ENCODE peak calls at places on chromosome 5, in ten cellular contexts. B is COLO829, I is mesendoderm, K is BJ, M is frontal cortex, A is NCI-H345, L is NAMALWA, H is fibroblast of the conjunctiva, F is hepatic stellate cell, U is nephron progenitor cell. T is an unnamed sample.

GRCh38 chr5:133259199-133259997 is 207.6 kb downstream of the HSPA4 start:
- DNase-seq in B (no peak), I (no peak), K (no peak), M (no peak), A (no peak), L (no peak), H (no peak), F (no peak), U (no peak), T (no peak)

GRCh38 chr5:125457617-125458016 is 711.2 kb upstream of the ZNF608 start:
- DNase-seq in B (no peak), I (no peak), K (no peak), M (no peak), A (no peak), L (no peak), H (no peak), F (no peak), U (no peak), T (no peak)

GRCh38 chr5:42614509-42614908 is 142.1 kb upstream of the CCDC152 start:
- DNase-seq in B (no peak), I (no peak), K (no peak), M (no peak), A (no peak), L (no peak), H (no peak), F (no peak), U (no peak), T (no peak)

GRCh38 chr5:103512506-103512905 is 50.1 kb downstream of the NUDT12 start:
- DNase-seq in B (no peak), I (no peak), K (no peak), M (no peak), A (no peak), L (no peak), H (no peak), F (no peak), U (no peak), T (no peak)

GRCh38 chr5:138978085-138978484 is 103.0 kb upstream of the LRRTM2 start:
- DNase-seq in B (no peak), I (peak; percentile 53), K (no peak), M (no peak), A (no peak), L (no peak), H (no peak), F (no peak), U (no peak), T (no peak)

GRCh38 chr5:126235628-126236027 is 187.6 kb upstream of the GRAMD2B start:
- DNase-seq in B (peak; percentile 4), I (no peak), K (no peak), M (no peak), A (no peak), L (no peak), H (no peak), F (no peak), U (no peak), T (no peak)

GRCh38 chr5:147673276-147673675 is 109.3 kb downstream of the JAKMIP2 start:
- DNase-seq in B (no peak), I (no peak), K (no peak), M (no peak), A (peak; percentile 56), L (no peak), H (no peak), F (no peak), U (no peak), T (no peak)

GRCh38 chr5:124393564-124394379 is 352.7 kb downstream of the ZNF608 start:
- DNase-seq in B (no peak), I (no peak), K (no peak), M (no peak), A (no peak), L (no peak), H (no peak), F (no peak), U (no peak), T (no peak)

GRCh38 chr5:167653645-167654106 is 637.8 kb upstream of the WWC1 start:
- DNase-seq in B (no peak), I (no peak), K (no peak), M (no peak), A (no peak), L (no peak), H (no peak), F (no peak), U (no peak), T (no peak)

GRCh38 chr5:14502291-14502690 is 79.3 kb upstream of the OTULINL start:
- DNase-seq in B (no peak), I (no peak), K (no peak), M (no peak), A (peak; percentile 18), L (no peak), H (no peak), F (no peak), U (no peak), T (no peak)

GRCh38 chr5:860506-861150 is 9.8 kb upstream of the ZDHHC11 start:
- DNase-seq in B (no peak), I (no peak), K (no peak), M (no peak), A (no peak), L (no peak), H (no peak), F (no peak), U (no peak), T (no peak)

T was measured in C1 segment of cervical spinal cord.